ENCODE peak calls at places on chromosomes 7 and 10, in six cellular contexts. E is ovary; I is right lobe of liver; V is mesendoderm; L is esophagus squamous epithelium; P is naive thymus-derived CD4-positive, alpha-beta T cell. G is an unnamed sample.

GRCh38 chr10:101867931-101868330 is 24.3 kb upstream of the KCNIP2 start:
- DNase-seq in I (no peak), L (no peak), E (no peak), V (no peak), P (no peak), G (no peak)

GRCh38 chr10:70498970-70499828 is 20.6 kb downstream of the PALD1 start:
- DNase-seq in E (no peak), I (no peak), L (no peak), V (peak; percentile 42), P (no peak), G (no peak)

GRCh38 chr7:94848992-94849576 is 58.3 kb upstream of the PPP1R9A start:
- DNase-seq in V (no peak), L (no peak), P (no peak), E (no peak), I (no peak), G (no peak)

GRCh38 chr7:22729180-22729579 is 2.2 kb downstream of the IL6 start:
- DNase-seq in V (no peak), L (no peak), E (no peak), I (no peak), P (no peak), G (no peak)

GRCh38 chr7:150721970-150722373 is 5.6 kb downstream of the GIMAP1 start:
- DNase-seq in P (no peak), L (no peak), E (no peak), V (no peak), I (no peak), G (peak; percentile 71)

GRCh38 chr10:14403846-14404623 is 73.3 kb upstream of the FRMD4A start:
- DNase-seq in P (no peak), V (no peak), I (no peak), L (no peak), E (no peak), G (no peak)

GRCh38 chr7:158362912-158363905 is 224.4 kb downstream of the PTPRN2 start:
- DNase-seq in P (no peak), I (no peak), V (peak; percentile 51), E (no peak), L (no peak), G (no peak)

GRCh38 chr10:3773465-3774017 is 11.5 kb downstream of the KLF6 start:
- DNase-seq in L (no peak), I (no peak), V (peak; percentile 22), E (no peak), P (no peak), G (no peak)

GRCh38 chr10:130137077-130137448 is 872 bp downstream of the GLRX3 start:
- DNase-seq in E (no peak), I (no peak), V (peak; percentile 69), P (no peak), L (no peak), G (no peak)

GRCh38 chr7:74042746-74043522 is 15.0 kb downstream of the ELN start:
- DNase-seq in P (no peak), E (no peak), V (no peak), I (no peak), L (no peak), G (no peak)

GRCh38 chr7:157635148-157635500 is 298.3 kb downstream of the DNAJB6 start:
- DNase-seq in I (no peak), L (no peak), E (no peak), V (no peak), P (no peak), G (no peak)

GRCh38 chr7:139436806-139437205 is 46.7 kb downstream of the KLRG2 start:
- DNase-seq in I (no peak), L (no peak), E (no peak), V (no peak), P (no peak), G (no peak)

GRCh38 chr7:150897502-150898474 is 45.5 kb downstream of the AOC1 start:
- DNase-seq in V (no peak), L (no peak), I (peak; percentile 43), P (no peak), E (no peak), G (no peak)

GRCh38 chr10:78316451-78316931 is 282.8 kb downstream of the RPS24 start:
- DNase-seq in I (no peak), P (no peak), V (peak; percentile 32), L (no peak), E (peak; percentile 50), G (no peak)

DNA sequence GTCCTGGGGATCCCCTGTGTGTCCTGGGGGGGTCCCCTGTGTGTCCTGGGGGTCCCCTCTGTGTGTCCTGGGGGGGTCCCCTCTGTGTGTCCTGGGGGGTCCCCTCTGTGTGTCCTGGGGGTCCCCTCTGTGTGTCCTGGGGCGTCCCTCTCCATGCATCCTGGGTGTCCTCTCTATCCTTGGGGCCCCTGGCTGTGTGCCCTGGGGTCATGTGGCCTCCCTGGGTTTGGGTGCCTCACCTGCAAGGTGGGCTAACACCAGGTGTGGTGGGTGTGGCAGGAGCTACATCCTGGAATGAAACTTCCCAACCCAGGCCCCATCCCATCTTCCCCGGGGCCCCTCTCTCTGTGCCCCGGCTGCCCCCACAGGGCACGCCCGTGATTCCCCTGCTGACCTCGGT is 4.9 kb downstream of the CYP2W1 start:
- DNase-seq in I (no peak), V (no peak), P (no peak), L (no peak), E (peak; percentile 61), G (no peak)
- H3K27me3 ChIP-seq in I (no peaks in the 10 kb centered on the region), V (no peaks in the 10 kb centered on the region), P (peaks cover 4% of the 10 kb centered on the region), L (peaks cover 4% of the 10 kb centered on the region), E (no peaks in the 10 kb centered on the region), G (peaks cover 8% of the 10 kb centered on the region)

GRCh38 chr10:131993298-131993674 is 11.6 kb upstream of the BNIP3 start:
- DNase-seq in E (no peak), I (no peak), V (no peak), L (no peak), P (no peak), G (no peak)
- H3K27me3 ChIP-seq in E (no peaks in the 10 kb centered on the region), I (no peaks in the 10 kb centered on the region), V (no peaks in the 10 kb centered on the region), L (no peaks in the 10 kb centered on the region), P (no peaks in the 10 kb centered on the region), G (no peaks in the 10 kb centered on the region)

GRCh38 chr10:8054498-8055407 is at the start of gene GATA3:
- DNase-seq in L (no peak), E (no peak), V (peak; percentile 97), I (no peak), P (peak; percentile 79), G (peak; percentile 65)
- H3K27me3 ChIP-seq in L (peaks cover 29% of the 10 kb centered on the region), E (peaks cover 3% of the 10 kb centered on the region), V (no peaks in the 10 kb centered on the region), I (peaks cover 17% of the 10 kb centered on the region), P (peaks cover 25% of the 10 kb centered on the region), G (peaks cover 96% of the 10 kb centered on the region)

GRCh38 chr10:103559776-103560175 is 66.3 kb downstream of the NEURL1 start:
- DNase-seq in P (no peak), I (no peak), V (no peak), E (no peak), L (no peak), G (no peak)
- H3K27me3 ChIP-seq in P (no peaks in the 10 kb centered on the region), I (no peaks in the 10 kb centered on the region), V (no peaks in the 10 kb centered on the region), E (no peaks in the 10 kb centered on the region), L (no peaks in the 10 kb centered on the region), G (peaks cover 16% of the 10 kb centered on the region)

GRCh38 chr10:93063217-93063976 is 2.8 kb downstream of the CYP26C1 start:
- DNase-seq in E (no peak), I (no peak), V (no peak), P (no peak), L (no peak), G (no peak)

GRCh38 chr10:93064874-93065660 is 4.5 kb downstream of the CYP26C1 start:
- DNase-seq in I (no peak), E (no peak), P (no peak), V (no peak), L (no peak), G (no peak)

GRCh38 chr10:93062499-93063216 is 2.1 kb downstream of the CYP26C1 start:
- DNase-seq in V (peak; percentile 69), L (no peak), I (peak; percentile 62), E (no peak), P (no peak), G (no peak)

GRCh38 chr10:93065675-93066543 is 5.3 kb downstream of the CYP26C1 start:
- DNase-seq in I (no peak), V (peak; percentile 56), E (no peak), L (no peak), P (no peak), G (no peak)

DNA sequence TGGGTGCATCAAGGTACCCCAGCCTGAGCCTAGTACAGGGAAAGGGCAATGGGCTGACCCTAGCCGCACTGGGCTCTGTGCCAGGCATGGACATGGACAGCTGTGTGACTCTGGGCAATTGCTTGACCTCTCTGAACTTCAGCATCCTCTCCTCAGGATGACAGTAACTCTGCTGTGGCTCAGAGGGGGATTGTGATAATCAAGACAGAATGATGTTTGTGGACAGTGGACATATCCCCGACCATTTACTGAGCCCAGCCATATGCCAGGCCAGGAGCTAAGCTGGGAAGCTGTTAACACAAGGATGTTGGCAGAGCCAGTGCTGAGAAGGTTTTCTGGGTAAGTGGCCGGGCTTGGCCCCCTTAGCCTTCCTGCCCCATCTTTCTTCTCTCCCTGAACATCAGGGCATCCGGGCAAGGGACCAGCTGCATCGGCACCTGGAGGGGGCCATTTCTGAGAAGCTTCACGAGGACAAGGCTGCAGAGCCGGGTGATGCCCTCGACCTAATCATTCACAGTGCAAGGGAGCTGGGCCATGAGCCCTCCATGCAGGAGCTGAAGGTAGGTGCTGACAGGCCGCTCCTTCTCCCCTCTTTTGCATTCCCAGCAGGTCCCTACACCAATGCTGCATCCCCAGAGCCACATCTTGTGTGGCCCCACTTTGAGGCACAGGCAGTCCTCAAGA is 3.5 kb downstream of the CYP26C1 start:
- DNase-seq in E (no peak), L (no peak), I (no peak), V (no peak), P (no peak), G (no peak)
- H3K27me3 ChIP-seq in E (no peaks in the 10 kb centered on the region), L (peaks cover 2% of the 10 kb centered on the region), I (peaks cover 15% of the 10 kb centered on the region), V (peaks cover 89% of the 10 kb centered on the region), P (no peaks in the 10 kb centered on the region), G (peaks cover 99% of the 10 kb centered on the region)

DNA sequence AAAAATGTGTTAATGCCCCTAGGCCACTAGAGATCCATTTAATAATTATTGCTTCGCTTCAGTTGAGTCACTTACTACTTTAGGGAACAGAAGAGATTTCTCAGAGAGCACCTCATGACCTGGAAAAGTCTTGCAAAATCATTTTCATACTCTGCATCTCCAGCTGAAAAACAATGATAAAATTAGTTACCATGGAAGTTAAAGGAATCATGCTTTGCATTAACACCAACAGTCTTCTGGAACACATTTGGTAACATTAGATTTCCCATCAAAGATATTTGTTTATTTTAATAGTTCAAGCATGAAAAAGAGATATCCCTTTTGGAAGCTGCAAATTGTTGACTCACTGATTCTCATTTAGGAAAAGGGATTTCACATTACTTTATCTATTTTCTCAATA is 1.8 kb upstream of the STEAP2 start:
- DNase-seq in P (no peak), E (no peak), V (no peak), L (no peak), I (no peak), G (no peak)
- H3K27me3 ChIP-seq in P (no peaks in the 10 kb centered on the region), E (no peaks in the 10 kb centered on the region), V (no peaks in the 10 kb centered on the region), L (no peaks in the 10 kb centered on the region), I (no peaks in the 10 kb centered on the region), G (peaks cover 5% of the 10 kb centered on the region)

DNA sequence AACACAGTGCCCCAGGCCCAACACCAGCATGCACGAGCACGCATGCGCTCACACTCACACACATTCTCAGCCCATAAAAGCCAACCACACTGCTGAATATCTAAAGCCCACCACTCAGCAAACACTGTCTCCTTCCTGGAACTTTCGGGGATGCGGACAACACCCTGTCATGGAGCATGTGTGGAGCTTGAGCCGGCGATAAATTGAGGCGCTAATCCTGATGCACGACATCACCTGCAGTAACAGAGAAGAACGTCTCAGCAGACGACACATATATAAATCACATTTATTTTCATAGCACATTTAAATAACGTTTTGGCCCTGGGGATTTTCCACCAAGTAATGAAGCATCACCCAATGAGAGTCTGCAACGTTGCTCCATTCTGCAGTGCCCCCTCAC is 267.7 kb upstream of the NFE2L3 start:
- DNase-seq in I (no peak), P (no peak), E (no peak), L (no peak), V (no peak), G (no peak)
- H3K27me3 ChIP-seq in I (no peaks in the 10 kb centered on the region), P (no peaks in the 10 kb centered on the region), E (no peaks in the 10 kb centered on the region), L (peaks cover 8% of the 10 kb centered on the region), V (no peaks in the 10 kb centered on the region), G (peaks cover 4% of the 10 kb centered on the region)